ENCODE peak calls at places on chromosomes 5 and 9, in eight cellular contexts. G is GM13976, F is fibroblast of the aortic adventitia, X is fibroblast of pulmonary artery, N is RWPE2, M is GM12865, D is right lobe of liver, P is LNCaP clone FGC. I is an unnamed sample.

GRCh38 chr5:159805021-159805420 is 111.3 kb upstream of the ADRA1B start:
- DNase-seq in X (no peak), G (no peak), M (no peak), N (no peak), D (no peak), P (no peak), F (peak), I (no peak)

GRCh38 chr5:73921746-73922145 is 295.8 kb downstream of the ARHGEF28 start:
- DNase-seq in D (no peak), M (no peak), N (no peak), G (no peak), F (no peak), P (no peak), X (no peak), I (no peak)

GRCh38 chr9:23825143-23825531 is 903 bp downstream of the ELAVL2 start:
- DNase-seq in F (no peak), G (no peak), X (no peak), P (no peak), M (no peak), N (no peak), D (no peak), I (no peak)

GRCh38 chr5:76705574-76705973 is 10.4 kb upstream of the F2R start:
- DNase-seq in F (no peak), G (no peak), D (no peak), N (no peak), X (no peak), M (no peak), P (no peak), I (no peak)

GRCh38 chr5:10246761-10247160 is 2.9 kb downstream of the ATPSCKMT start:
- DNase-seq in D (no peak), P (no peak), G (no peak), M (no peak), N (no peak), F (no peak), X (no peak), I (no peak)

GRCh38 chr9:32136700-32137339 is 247.6 kb upstream of the ACO1 start:
- DNase-seq in M (no peak), N (no peak), G (no peak), X (no peak), F (no peak), D (peak), P (peak), I (no peak)

GRCh38 chr5:75952291-75952690 is 130.9 kb upstream of the SV2C start:
- DNase-seq in G (no peak), P (no peak), X (no peak), N (no peak), F (no peak), M (no peak), D (no peak), I (no peak)

GRCh38 chr5:57889558-57889957 is 406.9 kb upstream of the ACTBL2 start:
- DNase-seq in F (peak), P (peak), G (no peak), N (peak), M (peak), X (peak), D (no peak), I (no peak)

GRCh38 chr5:98872679-98873078 is 56.1 kb downstream of the CHD1 start:
- DNase-seq in D (no peak), F (peak), N (no peak), P (no peak), M (no peak), X (peak), G (no peak), I (no peak)

DNA sequence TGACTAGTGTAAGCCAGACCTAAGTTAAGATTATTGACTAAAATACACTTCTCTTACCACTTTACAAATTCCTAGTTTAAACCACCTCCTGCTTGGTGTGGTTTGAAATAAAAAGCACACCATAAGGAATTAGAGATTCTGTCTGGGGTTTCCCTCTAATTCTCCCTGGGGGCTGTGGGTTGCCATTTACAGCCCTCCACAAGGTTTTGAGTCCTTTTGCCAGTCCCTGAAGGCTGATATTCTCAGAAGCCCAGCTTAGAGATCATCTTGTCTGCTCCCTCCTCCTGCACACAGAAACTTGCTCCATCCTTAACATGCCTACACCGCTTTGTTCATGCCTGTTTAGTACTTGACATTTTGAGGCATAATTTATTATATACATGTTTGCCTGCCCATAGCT is 7.2 kb upstream of the LMNB1 start:
- DNase-seq in P (no peak), N (no peak), M (no peak), X (no peak), G (no peak), D (no peak), F (no peak), I (no peak)
- TF ChIP-seq CTCF in P (no peak), N (no peak), M (no peak), X (no peak), G (no peak), D (no peak), F (no peak), I (no peak)

DNA sequence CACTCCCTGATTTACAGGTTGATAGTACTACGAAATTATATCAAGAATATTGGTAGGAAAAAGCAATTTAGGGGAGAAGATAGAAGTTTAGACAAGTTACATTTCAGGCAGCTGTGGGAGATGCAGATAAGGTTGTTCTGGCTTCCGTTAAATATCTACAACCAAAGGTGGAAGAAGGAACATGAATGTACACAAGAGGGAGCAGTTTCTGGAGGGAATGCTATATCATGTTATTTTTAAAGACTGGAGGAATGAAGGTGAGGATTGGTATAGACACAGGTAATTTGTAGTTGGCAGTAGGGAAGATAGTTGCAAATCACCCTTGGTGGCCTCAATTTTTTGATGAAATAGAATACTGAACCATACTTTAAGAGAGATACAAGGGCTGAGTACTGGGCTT is 187.3 kb upstream of the NMUR2 start:
- DNase-seq in G (no peak), D (no peak), N (no peak), M (no peak), F (no peak), X (no peak), P (no peak), I (no peak)
- TF ChIP-seq CTCF in G (no peak), D (no peak), N (peak), M (no peak), F (no peak), X (no peak), P (no peak), I (no peak)

GRCh38 chr5:5421149-5421960 is 1.1 kb upstream of the ICE1 start:
- DNase-seq in D (no peak), X (peak), M (peak), F (peak), G (no peak), N (no peak), P (no peak), I (no peak)

GRCh38 chr5:5420251-5420650 is 2.2 kb upstream of the ICE1 start:
- DNase-seq in N (no peak), F (no peak), D (no peak), X (no peak), G (no peak), M (peak), P (peak), I (no peak)

GRCh38 chr5:5424736-5425135 is 2.3 kb downstream of the ICE1 start:
- DNase-seq in N (no peak), M (no peak), G (no peak), F (peak), P (no peak), X (peak), D (no peak), I (no peak)

GRCh38 chr5:5422819-5423515 is 490 bp downstream of the ICE1 start:
- DNase-seq in X (no peak), D (no peak), N (no peak), M (peak), F (no peak), G (no peak), P (no peak), I (no peak)

GRCh38 chr5:5421961-5422818 is at the start of gene ICE1:
- DNase-seq in P (peak), D (peak), N (peak), G (peak), M (peak), X (peak), F (peak), I (peak)
- TF ChIP-seq CTCF in P (no peak), D (no peak), N (no peak), G (no peak), M (no peak), X (no peak), F (no peak), I (no peak)

GRCh38 chr5:136686192-136686872 is 321.0 kb upstream of the TRPC7 start:
- DNase-seq in N (no peak), M (peak), F (peak), D (no peak), X (peak), G (no peak), P (peak), I (no peak)
- TF ChIP-seq CTCF in N (peak), M (peak), F (peak), D (peak), X (peak), G (peak), P (peak), I (no peak)

GRCh38 chr9:135975834-135976233 is 14.7 kb upstream of the UBAC1 start:
- DNase-seq in N (no peak), F (no peak), P (no peak), G (no peak), D (no peak), M (no peak), X (no peak), I (no peak)
- TF ChIP-seq CTCF in N (no peak), F (no peak), P (no peak), G (no peak), D (no peak), M (no peak), X (no peak), I (no peak)